ENCODE peak calls at places on chromosomes 7 and 10, in five cellular contexts. One of them, this sample, is unnamed.

GRCh38 chr7:91265693-91266066 is 1.4 kb downstream of the FZD1 start:
- DNase-seq in heart right ventricle: no peak
- DNase-seq in psoas muscle: no peak
- DNase-seq in stimulated activated naive CD8-positive, alpha-beta T cell treated with anti-CD3 and anti-CD28 coated beads, Interleukin-15, Interleukin-2, amounts not matched to agents 100 U/mL and 50 U/mL, for 24 hours: no peak
- DNase-seq in HepG2: no peak
- DNase-seq in this sample: no peak

GRCh38 chr7:34069676-34070075 is 164.3 kb downstream of the BMPER start:
- DNase-seq in heart right ventricle: no peak
- DNase-seq in psoas muscle: no peak
- DNase-seq in stimulated activated naive CD8-positive, alpha-beta T cell treated with anti-CD3 and anti-CD28 coated beads, Interleukin-15, Interleukin-2, amounts not matched to agents 100 U/mL and 50 U/mL, for 24 hours: no peak
- DNase-seq in HepG2: peak
- DNase-seq in this sample: no peak

GRCh38 chr7:30679664-30680063 is 2.6 kb downstream of the CRHR2 start:
- DNase-seq in heart right ventricle: no peak
- DNase-seq in psoas muscle: no peak
- DNase-seq in stimulated activated naive CD8-positive, alpha-beta T cell treated with anti-CD3 and anti-CD28 coated beads, Interleukin-15, Interleukin-2, amounts not matched to agents 100 U/mL and 50 U/mL, for 24 hours: no peak
- DNase-seq in HepG2: no peak
- DNase-seq in this sample: no peak

GRCh38 chr7:95011156-95011928 is 103.9 kb downstream of the PPP1R9A start:
- DNase-seq in heart right ventricle: no peak
- DNase-seq in psoas muscle: no peak
- DNase-seq in stimulated activated naive CD8-positive, alpha-beta T cell treated with anti-CD3 and anti-CD28 coated beads, Interleukin-15, Interleukin-2, amounts not matched to agents 100 U/mL and 50 U/mL, for 24 hours: no peak
- DNase-seq in HepG2: no peak
- DNase-seq in this sample: no peak

GRCh38 chr10:3747984-3748383 is 37.0 kb downstream of the KLF6 start:
- DNase-seq in heart right ventricle: no peak
- DNase-seq in psoas muscle: no peak
- DNase-seq in stimulated activated naive CD8-positive, alpha-beta T cell treated with anti-CD3 and anti-CD28 coated beads, Interleukin-15, Interleukin-2, amounts not matched to agents 100 U/mL and 50 U/mL, for 24 hours: no peak
- DNase-seq in HepG2: peak
- DNase-seq in this sample: no peak

GRCh38 chr10:22246680-22247391 is 29.0 kb upstream of the EBLN1 start:
- DNase-seq in heart right ventricle: no peak
- DNase-seq in psoas muscle: no peak
- DNase-seq in stimulated activated naive CD8-positive, alpha-beta T cell treated with anti-CD3 and anti-CD28 coated beads, Interleukin-15, Interleukin-2, amounts not matched to agents 100 U/mL and 50 U/mL, for 24 hours: peak
- DNase-seq in HepG2: peak
- DNase-seq in this sample: no peak

GRCh38 chr10:100656479-100656878 is 88.9 kb upstream of the PAX2 start:
- DNase-seq in heart right ventricle: no peak
- DNase-seq in psoas muscle: no peak
- DNase-seq in stimulated activated naive CD8-positive, alpha-beta T cell treated with anti-CD3 and anti-CD28 coated beads, Interleukin-15, Interleukin-2, amounts not matched to agents 100 U/mL and 50 U/mL, for 24 hours: peak
- DNase-seq in HepG2: no peak
- DNase-seq in this sample: no peak

GRCh38 chr7:28984631-28985030 is 26.5 kb upstream of the TRIL start:
- DNase-seq in heart right ventricle: no peak
- DNase-seq in psoas muscle: peak
- DNase-seq in stimulated activated naive CD8-positive, alpha-beta T cell treated with anti-CD3 and anti-CD28 coated beads, Interleukin-15, Interleukin-2, amounts not matched to agents 100 U/mL and 50 U/mL, for 24 hours: no peak
- DNase-seq in HepG2: no peak
- DNase-seq in this sample: no peak

GRCh38 chr7:99373086-99374066 is 1.2 kb upstream of the ARPC1B start:
- DNase-seq in heart right ventricle: no peak
- DNase-seq in psoas muscle: peak
- DNase-seq in stimulated activated naive CD8-positive, alpha-beta T cell treated with anti-CD3 and anti-CD28 coated beads, Interleukin-15, Interleukin-2, amounts not matched to agents 100 U/mL and 50 U/mL, for 24 hours: no peak
- DNase-seq in HepG2: no peak
- DNase-seq in this sample: no peak

GRCh38 chr7:36357054-36357453 is 32.6 kb upstream of the ANLN start:
- DNase-seq in heart right ventricle: no peak
- DNase-seq in psoas muscle: no peak
- DNase-seq in stimulated activated naive CD8-positive, alpha-beta T cell treated with anti-CD3 and anti-CD28 coated beads, Interleukin-15, Interleukin-2, amounts not matched to agents 100 U/mL and 50 U/mL, for 24 hours: no peak
- DNase-seq in HepG2: no peak
- DNase-seq in this sample: no peak

GRCh38 chr7:84022686-84023308 is 171.8 kb downstream of the SEMA3A start:
- DNase-seq in heart right ventricle: no peak
- DNase-seq in psoas muscle: no peak
- DNase-seq in stimulated activated naive CD8-positive, alpha-beta T cell treated with anti-CD3 and anti-CD28 coated beads, Interleukin-15, Interleukin-2, amounts not matched to agents 100 U/mL and 50 U/mL, for 24 hours: no peak
- DNase-seq in HepG2: peak
- DNase-seq in this sample: no peak

GRCh38 chr10:88187472-88187871 is 324.0 kb downstream of the PTEN start:
- DNase-seq in heart right ventricle: no peak
- DNase-seq in psoas muscle: no peak
- DNase-seq in stimulated activated naive CD8-positive, alpha-beta T cell treated with anti-CD3 and anti-CD28 coated beads, Interleukin-15, Interleukin-2, amounts not matched to agents 100 U/mL and 50 U/mL, for 24 hours: no peak
- DNase-seq in HepG2: no peak
- DNase-seq in this sample: no peak

GRCh38 chr10:11813177-11813576 is 10.0 kb upstream of the PROSER2 start:
- DNase-seq in heart right ventricle: no peak
- DNase-seq in psoas muscle: no peak
- DNase-seq in stimulated activated naive CD8-positive, alpha-beta T cell treated with anti-CD3 and anti-CD28 coated beads, Interleukin-15, Interleukin-2, amounts not matched to agents 100 U/mL and 50 U/mL, for 24 hours: no peak
- DNase-seq in HepG2: no peak
- DNase-seq in this sample: no peak

GRCh38 chr10:60369163-60369930 is 20.3 kb downstream of the ANK3 start:
- DNase-seq in heart right ventricle: no peak
- DNase-seq in psoas muscle: no peak
- DNase-seq in stimulated activated naive CD8-positive, alpha-beta T cell treated with anti-CD3 and anti-CD28 coated beads, Interleukin-15, Interleukin-2, amounts not matched to agents 100 U/mL and 50 U/mL, for 24 hours: no peak
- DNase-seq in HepG2: no peak
- DNase-seq in this sample: no peak